ENCODE peak calls at places on chromosome 21, in six cellular contexts. C is HepG2, Q is GM23338, K is GM12878, F is H1, B is K562. U is an unnamed sample.

GRCh38 chr21:34992736-34993135 is 56.4 kb downstream of the RUNX1 start:
- DNase-seq in C (no peak), Q (no peak), K (no peak), F (no peak), B (no peak), U (no peak)

GRCh38 chr21:42811960-42812359 is 67.4 kb downstream of the WDR4 start:
- DNase-seq in C (no peak), Q (no peak), K (no peak), F (peak), B (no peak), U (no peak)

GRCh38 chr21:40548134-40548533 is 298.8 kb downstream of the DSCAM start:
- DNase-seq in C (no peak), Q (peak), K (no peak), F (peak), B (no peak), U (no peak)

GRCh38 chr21:14864211-14865021 is 200.4 kb downstream of the NRIP1 start:
- DNase-seq in C (peak), Q (peak), K (no peak), F (peak), B (peak), U (peak)

GRCh38 chr21:33238146-33238545 is 8.4 kb downstream of the IFNAR2 start:
- DNase-seq in C (no peak), Q (no peak), K (no peak), F (no peak), B (no peak), U (no peak)

GRCh38 chr21:30345014-30345413 is 3.4 kb downstream of the KRTAP23-1 start:
- DNase-seq in C (no peak), Q (peak), K (no peak), F (no peak), B (no peak), U (no peak)

GRCh38 chr21:42594616-42595280 is 58.7 kb upstream of the PDE9A start:
- DNase-seq in C (no peak), Q (no peak), K (no peak), F (no peak), B (no peak), U (no peak)

GRCh38 chr21:42437786-42438185 is 34.1 kb downstream of the UBASH3A start:
- DNase-seq in C (no peak), Q (peak), K (no peak), F (no peak), B (no peak), U (peak)

GRCh38 chr21:15144026-15144425 is 79.2 kb upstream of the NRIP1 start:
- DNase-seq in C (no peak), Q (no peak), K (no peak), F (no peak), B (no peak), U (no peak)

GRCh38 chr21:39319251-39319756 is 5.9 kb upstream of the BRWD1 start:
- DNase-seq in C (no peak), Q (no peak), K (no peak), F (no peak), B (no peak), U (no peak)

GRCh38 chr21:42799516-42799915 is 79.8 kb downstream of the WDR4 start:
- DNase-seq in C (no peak), Q (no peak), K (peak), F (peak), B (no peak), U (no peak)

GRCh38 chr21:25243809-25244208 is 363.5 kb downstream of the MRPL39 start:
- DNase-seq in C (no peak), Q (no peak), K (no peak), F (no peak), B (no peak), U (no peak)

GRCh38 chr21:35381743-35382310 is 332.7 kb upstream of the RUNX1 start:
- DNase-seq in C (no peak), Q (no peak), K (no peak), F (no peak), B (no peak), U (no peak)

GRCh38 chr21:24115141-24115540 is 1492.1 kb downstream of the MRPL39 start:
- DNase-seq in C (no peak), Q (no peak), K (no peak), F (no peak), B (no peak), U (no peak)

GRCh38 chr21:26850116-26850643 is 5.0 kb upstream of the ADAMTS1 start:
- DNase-seq in C (peak), Q (peak), K (peak), F (no peak), B (peak), U (no peak)

GRCh38 chr21:43916691-43917514 is 51.9 kb downstream of the AGPAT3 start:
- DNase-seq in C (no peak), Q (no peak), K (peak), F (peak), B (peak), U (no peak)
- TF ChIP-seq CREB1 in C (no peak), Q (no peak), K (no peak), F (no peak), B (no peak), U (no peak)

DNA sequence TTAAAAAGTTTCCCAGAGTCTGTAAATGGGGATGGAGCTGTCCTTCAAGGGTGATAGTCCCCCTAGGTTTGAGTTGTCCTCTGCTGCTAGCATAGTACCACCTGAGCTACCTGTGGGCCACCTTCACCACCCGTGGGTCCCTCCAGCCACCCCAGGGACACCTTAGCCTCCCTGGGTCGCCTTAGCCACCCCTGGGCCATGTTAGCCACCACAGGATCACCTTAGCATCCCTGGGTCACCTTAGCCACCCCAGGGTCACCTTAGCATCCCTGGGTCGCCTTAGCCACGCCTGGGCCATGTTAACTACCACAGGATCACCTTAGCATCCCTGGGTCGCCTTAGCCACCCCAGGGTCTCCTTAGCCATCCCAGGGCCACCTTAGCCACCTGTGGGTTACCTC is 67.1 kb downstream of the ADARB1 start:
- DNase-seq in C (no peak), Q (no peak), K (no peak), F (no peak), B (no peak), U (no peak)
- TF ChIP-seq CREB1 in C (no peak), Q (no peak), K (no peak), F (no peak), B (no peak), U (no peak)

GRCh38 chr21:45136927-45137611 is 62.7 kb downstream of the ADARB1 start:
- DNase-seq in C (peak), Q (peak), K (no peak), F (peak), B (peak), U (peak)
- TF ChIP-seq CREB1 in C (no peak), Q (no peak), K (no peak), F (no peak), B (no peak), U (no peak)

DNA sequence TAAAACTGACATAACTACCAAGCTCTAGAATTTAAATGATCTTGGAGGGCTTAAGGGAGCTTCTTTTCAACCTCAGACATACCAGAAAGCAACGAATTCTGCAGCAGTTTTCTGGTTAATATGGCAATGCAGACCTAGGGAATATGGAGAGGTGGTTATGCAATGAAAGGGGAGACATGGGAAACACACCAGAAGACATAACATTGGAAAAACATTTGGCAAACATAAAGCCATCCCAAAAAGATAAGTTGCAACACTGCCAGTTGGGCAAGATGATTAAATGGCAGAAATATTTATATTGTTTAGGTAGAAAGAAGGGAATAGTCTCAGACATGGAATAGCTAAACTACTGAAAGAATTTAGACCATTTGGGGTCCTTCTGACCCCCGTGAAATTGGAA is 104.5 kb downstream of the KCNJ6 start:
- DNase-seq in C (no peak), Q (no peak), K (no peak), F (no peak), B (no peak), U (no peak)
- TF ChIP-seq CREB1 in C (no peak), Q (no peak), K (no peak), F (no peak), B (no peak), U (no peak)